ENCODE peak calls at places on chromosomes 1 and 21, in four cellular contexts. I, T, B and G are unnamed samples.

GRCh38 chr1:34696230-34696629 is 58.6 kb upstream of the GJB5 start:
- DNase-seq in B (no peak), I (no peak), T (no peak), G (no peak)

GRCh38 chr21:33380483-33380998 is 22.7 kb upstream of the IFNGR2 start:
- DNase-seq in T (peak; percentile 86), I (peak; percentile 75), B (no peak), G (peak; percentile 95)

GRCh38 chr1:17883662-17884395 is 128.7 kb downstream of the ACTL8 start:
- DNase-seq in I (no peak), T (no peak), B (no peak), G (no peak)

GRCh38 chr21:25489673-25490072 is 117.6 kb downstream of the MRPL39 start:
- DNase-seq in B (no peak), T (no peak), I (no peak), G (no peak)

GRCh38 chr1:38745476-38746410 is 113.8 kb downstream of the RRAGC start:
- DNase-seq in T (peak; percentile 66), B (no peak), I (no peak), G (no peak)

GRCh38 chr1:243944429-243945160 is 94.6 kb upstream of the AKT3 start:
- DNase-seq in B (peak; percentile 62), T (peak; percentile 9), I (peak; percentile 14), G (no peak)

GRCh38 chr1:47575855-47576757 is 138.3 kb downstream of the FOXD2 start:
- DNase-seq in B (no peak), T (no peak), I (no peak), G (no peak)

GRCh38 chr1:226422478-226422877 is 14.6 kb upstream of the PARP1 start:
- DNase-seq in I (no peak), B (no peak), T (no peak), G (no peak)

GRCh38 chr1:24870551-24871195 is 59.4 kb downstream of the RUNX3 start:
- DNase-seq in B (no peak), I (no peak), T (no peak), G (no peak)

GRCh38 chr1:24873148-24873547 is 56.9 kb downstream of the RUNX3 start:
- DNase-seq in I (no peak), B (no peak), T (no peak), G (no peak)

GRCh38 chr1:24871306-24871901 is 58.7 kb downstream of the RUNX3 start:
- DNase-seq in T (no peak), I (no peak), B (no peak), G (no peak)

GRCh38 chr1:24874056-24874455 is 56.0 kb downstream of the RUNX3 start:
- DNase-seq in I (no peak), T (no peak), B (no peak), G (no peak)

DNA sequence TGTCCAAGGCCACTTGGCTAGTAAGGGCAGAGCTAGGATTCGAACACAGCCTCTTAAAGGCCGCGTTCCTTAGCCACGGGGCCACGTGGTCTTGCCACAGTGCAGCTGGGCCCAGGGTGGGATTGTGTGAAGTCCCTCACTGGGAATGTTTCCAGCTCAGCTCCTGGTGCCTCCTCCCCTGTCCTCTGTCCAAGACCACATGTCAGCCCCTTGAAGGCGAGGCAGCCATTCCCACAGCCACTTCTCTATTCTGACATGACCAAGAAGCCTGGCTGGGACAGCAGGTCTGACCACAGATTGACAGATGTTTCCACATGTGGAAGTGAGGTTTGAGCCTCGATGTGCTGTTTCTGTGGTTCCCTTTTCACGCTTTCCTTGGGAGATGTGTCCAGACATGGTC is 57.6 kb downstream of the RUNX3 start:
- DNase-seq in B (no peak), T (no peak), I (no peak), G (no peak)
- TF ChIP-seq ATF2 in B (no peak), T (no peak), I (no peak), G (no peak)

GRCh38 chr21:46037338-46038325 is 56.1 kb downstream of the COL6A1 start:
- DNase-seq in I (no peak), T (no peak), B (peak; percentile 43), G (no peak)

GRCh38 chr21:46039891-46040660 is 57.8 kb upstream of the COL6A2 start:
- DNase-seq in I (no peak), T (no peak), B (peak; percentile 44), G (no peak)

GRCh38 chr21:46038871-46039397 is 57.4 kb downstream of the COL6A1 start:
- DNase-seq in T (peak; percentile 35), B (peak; percentile 46), I (no peak), G (no peak)

GRCh38 chr21:46036696-46037337 is 55.2 kb downstream of the COL6A1 start:
- DNase-seq in B (peak; percentile 47), I (no peak), T (no peak), G (no peak)

GRCh38 chr21:46038341-46038829 is 56.8 kb downstream of the COL6A1 start:
- DNase-seq in T (no peak), I (no peak), B (no peak), G (no peak)
- TF ChIP-seq HDAC2 in T (no peak), I (no peak), B (no peak), G (no peak)

GRCh38 chr1:151013518-151013917 is 5.3 kb downstream of the PRUNE1 start:
- DNase-seq in T (peak; percentile 87), I (peak; percentile 68), B (no peak), G (no peak)
- TF ChIP-seq YY1 in T (no peak), I (no peak), B (no peak), G (no peak)

GRCh38 chr1:114986286-114986685 is 43.3 kb upstream of the TSHB start:
- DNase-seq in T (no peak), I (no peak), B (no peak), G (no peak)
- TF ChIP-seq ATF2 in T (no peak), I (no peak), B (no peak), G (no peak)

DNA sequence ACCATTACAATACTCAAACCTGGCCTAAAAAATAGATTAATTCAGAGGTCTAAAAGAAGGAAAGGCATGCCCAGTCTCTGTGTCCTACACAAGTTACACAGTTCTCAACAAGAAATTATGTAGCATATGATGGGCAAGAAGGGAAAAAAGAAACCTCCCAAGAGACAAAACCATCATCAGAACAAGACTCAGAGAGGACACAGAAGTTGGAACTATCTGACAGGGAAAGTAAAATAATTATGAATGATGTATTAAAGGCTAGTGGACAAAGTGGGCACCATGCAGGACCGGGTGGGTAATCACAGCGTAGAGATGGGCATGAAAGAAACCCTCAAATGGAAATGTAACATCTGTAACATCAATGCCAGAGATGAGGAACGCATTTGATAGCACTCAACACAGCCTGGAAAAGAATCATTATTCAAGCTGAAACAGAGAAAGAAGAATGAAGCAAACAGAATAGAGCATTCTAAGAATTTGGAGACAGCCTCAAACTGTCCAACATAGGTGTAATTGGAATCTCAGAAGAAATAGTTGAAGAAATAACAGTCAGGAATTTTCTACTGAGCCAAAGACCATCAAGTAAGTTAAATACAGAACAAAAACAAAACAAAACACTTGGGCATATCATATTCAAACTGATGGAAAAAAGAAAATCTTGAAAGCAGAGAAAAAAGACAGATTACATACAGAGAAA is 29.7 kb downstream of the PER3 start:
- DNase-seq in B (no peak), I (no peak), T (no peak), G (no peak)
- TF ChIP-seq HDAC2 in B (no peak), I (no peak), T (no peak), G (no peak)

DNA sequence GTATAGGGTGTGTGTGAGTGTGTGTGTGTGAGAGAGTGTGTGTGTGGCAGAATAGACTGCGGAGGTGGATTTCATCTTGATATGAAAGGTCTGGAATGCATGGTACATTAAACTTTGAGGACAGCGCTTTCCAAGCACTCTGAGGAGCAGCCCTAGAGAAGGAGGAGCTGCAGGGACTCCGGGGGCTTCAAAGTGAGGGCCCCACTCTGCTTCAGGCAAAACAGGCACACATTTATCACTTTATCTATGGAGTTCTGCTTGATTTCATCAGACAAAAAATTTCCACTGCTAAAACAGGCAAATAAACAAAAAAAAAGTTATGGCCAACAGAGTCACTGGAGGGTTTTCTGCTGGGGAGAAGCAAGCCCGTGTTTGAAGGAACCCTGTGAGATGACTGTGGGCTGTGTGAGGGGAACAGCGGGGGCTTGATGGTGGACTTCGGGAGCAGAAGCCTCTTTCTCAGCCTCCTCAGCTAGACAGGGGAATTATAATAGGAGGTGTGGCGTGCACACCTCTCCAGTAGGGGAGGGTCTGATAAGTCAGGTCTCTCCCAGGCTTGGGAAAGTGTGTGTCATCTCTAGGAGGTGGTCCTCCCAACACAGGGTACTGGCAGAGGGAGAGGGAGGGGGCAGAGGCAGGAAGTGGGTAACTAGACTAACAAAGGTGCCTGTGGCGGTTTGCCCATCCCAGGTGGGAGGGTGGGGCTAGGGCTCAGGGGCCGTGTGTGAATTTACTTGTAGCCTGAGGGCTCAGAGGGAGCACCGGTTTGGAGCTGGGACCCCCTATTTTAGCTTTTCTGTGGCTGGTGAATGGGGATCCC is 18.3 kb upstream of the HDAC1 start:
- DNase-seq in I (peak; percentile 63), B (peak; percentile 77), T (peak; percentile 38), G (no peak)
- TF ChIP-seq YY1 in I (no peak), B (peak; percentile 21), T (no peak), G (no peak)

DNA sequence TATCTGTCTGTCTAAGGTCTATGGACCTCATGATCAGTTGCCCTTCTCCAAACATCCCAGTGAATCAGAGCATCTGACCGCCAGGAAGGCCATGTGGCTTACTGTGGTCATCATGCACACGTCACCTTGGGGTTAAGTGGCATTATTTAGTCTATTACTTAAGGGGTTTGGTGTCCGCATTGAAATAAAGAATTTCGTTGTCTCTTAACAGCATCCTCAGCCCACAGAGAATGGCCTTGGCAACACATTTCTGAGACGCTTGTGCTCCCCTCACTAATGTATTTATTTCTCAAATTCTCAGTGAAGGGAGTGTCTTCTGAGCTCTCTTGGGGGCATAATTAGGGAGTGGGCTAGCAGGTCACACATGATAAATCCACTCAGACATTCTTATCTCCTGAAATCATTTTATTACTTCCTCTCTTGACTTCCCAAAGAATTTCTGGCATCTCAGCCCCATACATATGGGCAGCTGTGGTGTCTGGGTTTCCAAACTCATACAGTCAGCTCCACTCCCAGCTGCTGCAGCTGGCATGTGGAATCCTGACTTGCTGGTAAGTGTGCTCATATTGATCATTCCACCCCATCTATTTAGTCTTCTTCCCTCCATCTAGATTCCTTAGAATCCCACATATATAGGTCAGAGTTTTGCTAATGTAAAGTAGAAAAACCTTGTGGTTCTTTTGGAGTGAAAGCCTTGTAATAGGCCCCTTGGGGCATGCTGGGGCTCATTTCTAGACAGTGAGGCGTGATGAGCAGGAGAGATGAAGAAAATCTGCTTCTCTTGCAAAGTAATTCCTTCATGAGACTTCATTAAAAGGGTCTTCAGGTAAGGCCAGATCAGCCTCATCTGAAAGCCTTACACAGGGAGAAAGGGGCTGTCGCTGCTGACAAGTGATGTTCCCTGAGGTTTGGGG is 110.5 kb downstream of the HHAT start:
- DNase-seq in I (no peak), B (no peak), T (no peak), G (no peak)
- TF ChIP-seq ATF2 in I (no peak), B (no peak), T (no peak), G (no peak)

DNA sequence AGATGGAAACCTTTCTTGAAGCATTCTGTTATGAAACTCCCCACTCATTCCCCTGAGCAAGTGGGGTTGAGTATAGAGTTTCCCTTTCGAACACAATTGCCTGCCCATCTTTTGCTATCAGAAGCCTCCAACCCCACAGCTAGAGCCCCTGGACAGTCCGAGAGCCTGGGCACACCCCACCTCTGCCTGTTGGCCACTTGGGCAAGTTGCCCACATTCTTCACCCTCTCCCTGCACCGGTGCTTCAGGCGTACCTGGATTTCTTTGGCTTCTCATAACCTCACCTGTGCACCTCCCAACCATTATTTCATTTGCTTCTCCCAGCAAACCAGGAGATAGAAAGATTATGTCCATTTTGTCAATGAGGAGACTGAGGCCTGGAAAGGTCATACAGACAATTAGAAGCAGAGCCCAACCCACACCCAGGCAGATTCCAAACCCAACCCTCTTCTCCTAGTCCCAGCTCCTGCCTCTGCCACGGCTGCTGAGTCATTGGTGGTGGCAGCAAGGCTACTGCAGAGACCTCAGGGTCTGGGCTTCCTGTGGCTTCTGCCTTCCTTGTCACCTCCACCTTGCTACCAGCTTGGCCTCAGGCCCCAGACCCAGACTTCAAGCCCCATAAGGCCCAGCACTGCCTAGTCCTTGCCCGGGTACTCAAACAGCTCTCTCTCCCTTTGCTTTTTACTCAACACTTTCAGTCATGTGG is 118.7 kb upstream of the ZBTB40 start:
- DNase-seq in I (no peak), B (no peak), T (peak; percentile 17), G (peak; percentile 2)
- TF ChIP-seq HDAC2 in I (no peak), B (no peak), T (no peak), G (no peak)